ENCODE peak calls at places on chromosomes 12 and 14, in four cellular contexts. One of them, this sample, is unnamed.

GRCh38 chr12:102960766-102961487 is 3.5 kb downstream of the ASCL1 start:
- DNase-seq in GM23248: no peak
- DNase-seq in ovary: no peak
- DNase-seq in PC-3: no peak
- DNase-seq in this sample: no peak

GRCh38 chr12:46153267-46153872 is 115.5 kb downstream of the SLC38A1 start:
- DNase-seq in GM23248: peak; percentile 78
- DNase-seq in ovary: no peak
- DNase-seq in PC-3: peak; percentile 56
- DNase-seq in this sample: no peak

GRCh38 chr12:72271401-72271740 is 799 bp upstream of the TRHDE start:
- DNase-seq in GM23248: peak; percentile 34
- DNase-seq in ovary: peak; percentile 51
- DNase-seq in PC-3: no peak
- DNase-seq in this sample: peak; percentile 5

GRCh38 chr12:13135336-13136178 is 32.1 kb upstream of the GSG1 start:
- DNase-seq in ovary: peak; percentile 40
- DNase-seq in PC-3: peak; percentile 97
- DNase-seq in GM23248: peak; percentile 98
- DNase-seq in this sample: no peak

GRCh38 chr14:41285193-41285748 is 321.4 kb upstream of the LRFN5 start:
- DNase-seq in PC-3: peak; percentile 76
- DNase-seq in ovary: no peak
- DNase-seq in GM23248: peak; percentile 30
- DNase-seq in this sample: no peak

GRCh38 chr14:49892301-49892635 is 614 bp upstream of the ARF6 start:
- DNase-seq in GM23248: peak; percentile 92
- DNase-seq in PC-3: peak; percentile 63
- DNase-seq in ovary: peak; percentile 74
- DNase-seq in this sample: peak; percentile 71

GRCh38 chr14:67513631-67514108 is 19.4 kb upstream of the PLEKHH1 start:
- DNase-seq in ovary: peak; percentile 17
- DNase-seq in PC-3: no peak
- DNase-seq in GM23248: no peak
- DNase-seq in this sample: no peak

GRCh38 chr14:58899317-58899713 is 261.6 kb downstream of the DACT1 start:
- DNase-seq in PC-3: peak; percentile 74
- DNase-seq in ovary: no peak
- DNase-seq in GM23248: peak; percentile 90
- DNase-seq in this sample: no peak

GRCh38 chr14:51816031-51816430 is 44.4 kb upstream of the GNG2 start:
- DNase-seq in GM23248: no peak
- DNase-seq in PC-3: no peak
- DNase-seq in ovary: no peak
- DNase-seq in this sample: no peak

GRCh38 chr12:116739381-116739887 is 1.3 kb downstream of the RNFT2 start:
- DNase-seq in GM23248: no peak
- DNase-seq in PC-3: no peak
- DNase-seq in ovary: no peak
- DNase-seq in this sample: no peak
- H3K4me1 ChIP-seq in GM23248: peaks cover 10% of the 10 kb centered on the region
- H3K4me1 ChIP-seq in PC-3: peaks cover 23% of the 10 kb centered on the region
- H3K4me1 ChIP-seq in ovary: peaks cover 3% of the 10 kb centered on the region
- H3K4me1 ChIP-seq in this sample: peaks cover 13% of the 10 kb centered on the region

GRCh38 chr12:113456761-113457160 is 14.9 kb downstream of the LHX5 start:
- DNase-seq in GM23248: no peak
- DNase-seq in PC-3: no peak
- DNase-seq in ovary: no peak
- DNase-seq in this sample: no peak

GRCh38 chr12:113453330-113453729 is 18.3 kb downstream of the LHX5 start:
- DNase-seq in GM23248: no peak
- DNase-seq in ovary: no peak
- DNase-seq in PC-3: no peak
- DNase-seq in this sample: no peak

GRCh38 chr12:113457710-113458109 is 14.0 kb downstream of the LHX5 start:
- DNase-seq in GM23248: no peak
- DNase-seq in PC-3: no peak
- DNase-seq in ovary: no peak
- DNase-seq in this sample: no peak

GRCh38 chr12:113452458-113452857 is 19.2 kb downstream of the LHX5 start:
- DNase-seq in ovary: no peak
- DNase-seq in GM23248: no peak
- DNase-seq in PC-3: no peak
- DNase-seq in this sample: no peak

GRCh38 chr12:113456199-113456598 is 15.5 kb downstream of the LHX5 start:
- DNase-seq in GM23248: no peak
- DNase-seq in ovary: no peak
- DNase-seq in PC-3: peak; percentile 77
- DNase-seq in this sample: no peak
- H3K27me3 ChIP-seq in GM23248: peaks cover 22% of the 10 kb centered on the region
- H3K27me3 ChIP-seq in ovary: no peaks in the 10 kb centered on the region
- H3K27me3 ChIP-seq in PC-3: no peaks in the 10 kb centered on the region
- H3K27me3 ChIP-seq in this sample: peaks cover 76% of the 10 kb centered on the region

DNA sequence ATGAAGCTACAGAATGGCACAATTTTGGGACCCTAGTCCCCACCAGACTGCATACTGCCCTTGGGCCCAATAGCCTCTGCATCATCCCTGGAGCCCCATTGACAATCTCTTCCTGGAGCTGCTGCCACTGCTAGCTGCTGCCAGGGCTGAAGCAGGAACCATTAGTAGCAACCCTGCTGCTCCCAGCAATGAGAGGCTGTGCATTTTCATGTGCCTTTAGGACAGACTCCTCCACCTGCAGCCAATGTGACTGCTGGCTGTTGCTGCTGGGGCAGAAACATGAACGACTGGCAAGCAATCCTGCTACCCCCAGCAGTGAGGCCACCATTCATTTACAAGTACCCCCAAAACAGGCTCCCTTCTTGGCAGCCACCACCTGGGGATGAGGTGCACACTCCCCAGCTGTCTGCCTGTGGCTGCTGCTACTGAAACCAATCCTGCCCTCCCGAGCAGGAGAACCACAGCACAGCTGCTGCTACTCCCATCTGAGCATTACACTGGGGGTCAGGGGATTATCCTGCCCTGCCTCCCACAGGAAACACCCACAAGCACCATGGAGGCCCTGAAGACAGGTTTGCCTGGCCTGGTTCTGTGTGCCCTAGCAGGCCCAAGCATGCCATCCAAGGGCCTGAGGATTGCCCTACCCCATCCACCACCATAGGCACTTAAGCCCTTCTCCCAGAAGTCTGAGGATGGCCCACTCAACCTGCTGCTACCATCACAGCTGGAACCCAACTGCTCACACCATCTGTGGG is 181.0 kb downstream of the MYRFL start:
- DNase-seq in ovary: no peak
- DNase-seq in PC-3: no peak
- DNase-seq in GM23248: no peak
- DNase-seq in this sample: no peak
- H3K4me1 ChIP-seq in ovary: peaks cover 2% of the 10 kb centered on the region
- H3K4me1 ChIP-seq in PC-3: peaks cover 20% of the 10 kb centered on the region
- H3K4me1 ChIP-seq in GM23248: no peaks in the 10 kb centered on the region
- H3K4me1 ChIP-seq in this sample: peaks cover 14% of the 10 kb centered on the region

GRCh38 chr12:58412466-58412865 is 471.1 kb downstream of the ATP23 start:
- DNase-seq in ovary: no peak
- DNase-seq in GM23248: peak; percentile 10
- DNase-seq in PC-3: no peak
- DNase-seq in this sample: no peak
- H3K27me3 ChIP-seq in ovary: no peaks in the 10 kb centered on the region
- H3K27me3 ChIP-seq in GM23248: no peaks in the 10 kb centered on the region
- H3K27me3 ChIP-seq in PC-3: no peaks in the 10 kb centered on the region
- H3K27me3 ChIP-seq in this sample: no peaks in the 10 kb centered on the region

DNA sequence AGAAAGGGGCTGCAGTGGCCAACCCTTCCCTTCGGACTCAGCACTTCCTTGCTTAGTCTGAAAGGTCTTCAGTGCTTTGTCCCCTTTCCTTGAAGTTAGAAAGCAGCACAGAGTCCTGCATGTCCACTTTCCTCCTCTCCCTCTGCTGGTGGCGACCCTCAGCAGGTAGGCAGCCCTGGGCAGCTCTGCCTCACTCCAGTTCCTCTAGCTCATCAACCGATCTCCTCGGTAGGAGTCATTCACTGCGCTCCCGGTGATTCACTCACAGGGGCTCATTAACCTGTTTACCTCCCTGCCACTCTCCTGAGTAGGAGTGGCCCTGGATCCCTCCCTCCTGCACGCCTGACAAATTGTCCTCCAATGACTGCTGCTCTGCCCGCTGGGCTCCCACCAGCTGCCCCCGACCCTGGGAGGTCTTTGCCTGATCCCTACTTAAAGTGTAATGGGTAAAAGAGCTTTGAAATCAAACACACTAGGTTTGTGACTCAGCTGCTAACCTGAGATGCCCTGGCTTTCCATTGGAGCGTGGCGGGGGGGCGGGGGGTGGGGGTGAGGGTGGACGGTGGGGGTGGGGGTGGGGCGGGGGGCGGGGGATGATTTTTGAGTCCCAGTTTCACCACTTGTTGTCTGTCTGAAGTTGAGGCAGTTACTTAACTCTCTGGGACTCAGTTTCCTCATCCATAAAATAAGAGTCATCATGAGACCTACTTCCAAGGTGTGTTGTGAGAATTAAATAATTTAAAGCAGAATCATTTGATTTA is 4.2 kb downstream of the SCNN1A start:
- DNase-seq in GM23248: peak; percentile 53
- DNase-seq in PC-3: peak; percentile 97
- DNase-seq in ovary: no peak
- DNase-seq in this sample: no peak
- H3K4me1 ChIP-seq in GM23248: peaks cover 25% of the 10 kb centered on the region
- H3K4me1 ChIP-seq in PC-3: peaks cover 76% of the 10 kb centered on the region
- H3K4me1 ChIP-seq in ovary: peaks cover 17% of the 10 kb centered on the region
- H3K4me1 ChIP-seq in this sample: peaks cover 2% of the 10 kb centered on the region

GRCh38 chr12:131363416-131363815 is 347.5 kb upstream of the SFSWAP start:
- DNase-seq in PC-3: no peak
- DNase-seq in ovary: no peak
- DNase-seq in GM23248: no peak
- DNase-seq in this sample: no peak
- H3K27me3 ChIP-seq in PC-3: peaks cover 81% of the 10 kb centered on the region
- H3K27me3 ChIP-seq in ovary: no peaks in the 10 kb centered on the region
- H3K27me3 ChIP-seq in GM23248: no peaks in the 10 kb centered on the region
- H3K27me3 ChIP-seq in this sample: peaks cover 9% of the 10 kb centered on the region

GRCh38 chr12:26648066-26648465 is 184.9 kb downstream of the ITPR2 start:
- DNase-seq in ovary: no peak
- DNase-seq in GM23248: no peak
- DNase-seq in PC-3: no peak
- DNase-seq in this sample: no peak

GRCh38 chr12:26648584-26648983 is 184.4 kb downstream of the ITPR2 start:
- DNase-seq in GM23248: peak; percentile 90
- DNase-seq in PC-3: peak; percentile 82
- DNase-seq in ovary: no peak
- DNase-seq in this sample: no peak

GRCh38 chr12:26648999-26649398 is 184.0 kb downstream of the ITPR2 start:
- DNase-seq in PC-3: no peak
- DNase-seq in ovary: no peak
- DNase-seq in GM23248: no peak
- DNase-seq in this sample: no peak

GRCh38 chr12:26646571-26646970 is 186.4 kb downstream of the ITPR2 start:
- DNase-seq in GM23248: no peak
- DNase-seq in PC-3: no peak
- DNase-seq in ovary: no peak
- DNase-seq in this sample: no peak

GRCh38 chr12:26647091-26647490 is 185.9 kb downstream of the ITPR2 start:
- DNase-seq in PC-3: no peak
- DNase-seq in ovary: no peak
- DNase-seq in GM23248: no peak
- DNase-seq in this sample: no peak
- H3K4me1 ChIP-seq in PC-3: peaks cover 22% of the 10 kb centered on the region
- H3K4me1 ChIP-seq in ovary: peaks cover 2% of the 10 kb centered on the region
- H3K4me1 ChIP-seq in GM23248: peaks cover 26% of the 10 kb centered on the region
- H3K4me1 ChIP-seq in this sample: peaks cover 12% of the 10 kb centered on the region

GRCh38 chr14:100658514-100658886 is 68.2 kb upstream of the DLK1 start:
- DNase-seq in PC-3: no peak
- DNase-seq in GM23248: no peak
- DNase-seq in ovary: no peak
- DNase-seq in this sample: no peak
- H3K27me3 ChIP-seq in PC-3: no peaks in the 10 kb centered on the region
- H3K27me3 ChIP-seq in GM23248: peaks cover 16% of the 10 kb centered on the region
- H3K27me3 ChIP-seq in ovary: no peaks in the 10 kb centered on the region
- H3K27me3 ChIP-seq in this sample: peaks cover 38% of the 10 kb centered on the region